ENCODE peak calls at places on chromosomes 13 and 19, in six cellular contexts. N, S, P, R, V and F are unnamed samples.

GRCh38 chr19:29667941-29668340 is 2.7 kb downstream of the PLEKHF1 start:
- DNase-seq in V (no peak), R (no peak), N (peak; percentile 74), S (peak; percentile 46), P (no peak), F (no peak)

GRCh38 chr19:18995804-18996241 is 37.5 kb downstream of the SUGP2 start:
- DNase-seq in R (no peak), V (peak; percentile 89), S (peak; percentile 66), N (peak; percentile 59), P (peak; percentile 33), F (peak; percentile 45)

GRCh38 chr13:48400090-48400694 is 12.7 kb downstream of the LPAR6 start:
- DNase-seq in N (no peak), R (no peak), P (no peak), S (no peak), V (no peak), F (no peak)

GRCh38 chr13:20451397-20451796 is 74.3 kb downstream of the CRYL1 start:
- DNase-seq in P (no peak), S (no peak), V (no peak), N (peak; percentile 22), R (no peak), F (no peak)

GRCh38 chr19:44903216-44903601 is 2.4 kb upstream of the APOE start:
- DNase-seq in R (no peak), V (no peak), N (no peak), P (no peak), S (no peak), F (no peak)

GRCh38 chr13:79722885-79723445 is 242.0 kb downstream of the NDFIP2 start:
- DNase-seq in S (no peak), N (no peak), R (no peak), V (no peak), P (no peak), F (no peak)

GRCh38 chr19:35592226-35592625 is 6.3 kb downstream of the PMIS2 start:
- DNase-seq in S (peak; percentile 74), R (no peak), V (peak; percentile 76), P (no peak), N (peak; percentile 76), F (peak; percentile 62)

GRCh38 chr19:55247621-55248099 is 11.2 kb downstream of the PPP6R1 start:
- DNase-seq in P (peak; percentile 50), N (no peak), S (no peak), R (no peak), V (no peak), F (peak; percentile 26)

GRCh38 chr19:19209372-19209771 is 2.4 kb upstream of the NCAN start:
- DNase-seq in V (no peak), R (no peak), P (no peak), S (no peak), N (peak; percentile 41), F (peak; percentile 13)

GRCh38 chr13:67117010-67117550 is 113.1 kb downstream of the PCDH9 start:
- DNase-seq in N (no peak), S (no peak), R (no peak), V (peak; percentile 64), P (no peak), F (no peak)

GRCh38 chr19:18437481-18438330 is at the start of gene ISYNA1:
- DNase-seq in R (no peak), S (peak; percentile 82), P (peak; percentile 72), V (peak; percentile 85), N (no peak), F (peak; percentile 85)

GRCh38 chr13:21483748-21484147 is 24.6 kb upstream of the ZDHHC20 start:
- DNase-seq in N (no peak), P (no peak), V (no peak), S (no peak), R (no peak), F (no peak)

GRCh38 chr13:102799544-102800144 is 725 bp downstream of the BIVM start:
- DNase-seq in P (peak; percentile 53), R (no peak), N (peak; percentile 8), S (peak; percentile 47), V (peak; percentile 46), F (peak; percentile 58)

GRCh38 chr19:20060282-20060681 is 17.5 kb upstream of the ZNF90 start:
- DNase-seq in N (no peak), V (no peak), R (no peak), P (no peak), S (no peak), F (no peak)

GRCh38 chr13:57627663-57628062 is 3.9 kb upstream of the PCDH17 start:
- DNase-seq in R (no peak), P (no peak), N (peak; percentile 11), V (peak; percentile 26), S (peak; percentile 46), F (peak; percentile 33)

GRCh38 chr19:37763488-37763887 is 15.9 kb downstream of the ZNF573 start:
- DNase-seq in V (no peak), S (no peak), P (no peak), R (no peak), N (no peak), F (no peak)

GRCh38 chr19:10228925-10229324 is 2.2 kb downstream of the S1PR2 start:
- DNase-seq in R (peak; percentile 31), P (no peak), N (peak; percentile 73), S (peak; percentile 70), V (peak; percentile 67), F (peak; percentile 79)

GRCh38 chr19:8593931-8594330 is 16.6 kb downstream of the ADAMTS10 start:
- DNase-seq in V (no peak), N (no peak), R (no peak), S (no peak), P (no peak), F (no peak)
- TF ChIP-seq CTCF in V (peak; percentile 17), N (no peak), R (no peak), S (no peak), P (peak; percentile 8), F (no peak)

GRCh38 chr19:23343434-23344010 is 51.7 kb downstream of the ZNF91 start:
- DNase-seq in V (no peak), S (no peak), N (no peak), R (no peak), P (no peak), F (no peak)

GRCh38 chr19:23346696-23347095 is 48.6 kb downstream of the ZNF91 start:
- DNase-seq in N (no peak), P (no peak), R (no peak), V (no peak), S (no peak), F (no peak)

GRCh38 chr19:23351806-23352205 is 43.5 kb downstream of the ZNF91 start:
- DNase-seq in S (no peak), N (no peak), V (no peak), R (no peak), P (no peak), F (no peak)

GRCh38 chr19:23345838-23346237 is 49.4 kb downstream of the ZNF91 start:
- DNase-seq in R (no peak), S (no peak), N (no peak), P (no peak), V (peak; percentile 4), F (no peak)
- TF ChIP-seq CTCF in R (no peak), S (no peak), N (no peak), P (no peak), V (peak; percentile 17), F (no peak)

GRCh38 chr13:109610517-109610916 is 175.9 kb downstream of the IRS2 start:
- DNase-seq in S (peak; percentile 7), P (peak; percentile 37), V (peak; percentile 50), N (peak; percentile 4), R (peak; percentile 8), F (no peak)
- TF ChIP-seq CTCF in S (peak; percentile 14), P (peak; percentile 48), V (peak; percentile 52), N (peak; percentile 22), R (no peak), F (peak; percentile 14)

DNA sequence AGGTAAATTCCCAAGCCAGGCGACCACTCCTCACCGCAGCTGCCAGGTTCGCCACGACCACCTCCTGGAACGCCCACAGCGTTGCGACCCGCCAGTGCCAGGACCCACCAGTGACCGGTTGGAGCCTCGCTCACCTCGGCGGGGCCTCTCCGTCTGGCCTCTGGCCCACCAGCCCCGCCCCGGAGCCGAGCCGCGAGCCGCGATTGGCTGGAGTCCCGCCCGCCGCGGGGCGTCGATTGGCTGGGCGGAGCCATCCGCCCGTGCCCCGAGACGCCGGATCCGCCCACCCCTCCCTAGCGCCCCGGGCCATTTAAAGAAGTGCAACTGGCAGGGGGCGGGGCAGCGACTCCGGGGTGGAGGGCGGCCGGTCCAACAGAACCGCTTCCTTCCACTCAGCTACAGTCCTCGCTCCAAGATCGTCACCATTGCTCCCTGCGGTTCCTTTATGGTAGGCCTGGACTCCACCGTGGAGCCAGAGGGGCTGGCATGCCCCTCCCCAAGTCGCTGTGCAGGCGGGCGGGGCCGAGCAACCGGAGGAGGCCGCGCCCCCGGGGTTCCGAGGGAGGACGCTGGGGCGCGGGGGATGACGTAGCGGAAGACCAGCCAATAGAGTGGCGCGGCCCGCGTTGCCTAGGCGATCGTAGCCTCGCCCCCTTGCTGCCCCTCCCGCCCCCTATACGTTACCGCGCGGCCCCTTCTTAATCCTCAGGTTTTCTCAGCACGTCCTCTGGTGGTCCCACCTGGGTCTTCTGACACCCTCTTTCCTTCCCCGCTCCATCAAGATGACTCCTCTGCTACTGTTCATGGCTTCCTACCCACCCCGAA is at the start of gene SERTAD3:
- DNase-seq in V (peak; percentile 99), P (peak; percentile 97), S (peak; percentile 97), R (peak; percentile 97), N (peak; percentile 97), F (peak; percentile 98)
- TF ChIP-seq CTCF in V (peak; percentile 43), P (peak; percentile 49), S (no peak), R (peak; percentile 11), N (peak; percentile 24), F (peak; percentile 5)

GRCh38 chr19:14507704-14508246 is 10.4 kb downstream of the DNAJB1 start:
- DNase-seq in R (no peak), N (no peak), P (no peak), S (no peak), V (no peak), F (no peak)

GRCh38 chr19:14502334-14503092 is 6.6 kb upstream of the GIPC1 start:
- DNase-seq in N (no peak), P (no peak), V (no peak), R (no peak), S (no peak), F (no peak)

GRCh38 chr19:14509382-14509781 is 8.8 kb downstream of the DNAJB1 start:
- DNase-seq in N (no peak), S (no peak), V (no peak), R (no peak), P (no peak), F (no peak)

GRCh38 chr19:14503285-14503684 is 7.4 kb upstream of the GIPC1 start:
- DNase-seq in V (no peak), R (no peak), N (no peak), P (no peak), S (no peak), F (no peak)

DNA sequence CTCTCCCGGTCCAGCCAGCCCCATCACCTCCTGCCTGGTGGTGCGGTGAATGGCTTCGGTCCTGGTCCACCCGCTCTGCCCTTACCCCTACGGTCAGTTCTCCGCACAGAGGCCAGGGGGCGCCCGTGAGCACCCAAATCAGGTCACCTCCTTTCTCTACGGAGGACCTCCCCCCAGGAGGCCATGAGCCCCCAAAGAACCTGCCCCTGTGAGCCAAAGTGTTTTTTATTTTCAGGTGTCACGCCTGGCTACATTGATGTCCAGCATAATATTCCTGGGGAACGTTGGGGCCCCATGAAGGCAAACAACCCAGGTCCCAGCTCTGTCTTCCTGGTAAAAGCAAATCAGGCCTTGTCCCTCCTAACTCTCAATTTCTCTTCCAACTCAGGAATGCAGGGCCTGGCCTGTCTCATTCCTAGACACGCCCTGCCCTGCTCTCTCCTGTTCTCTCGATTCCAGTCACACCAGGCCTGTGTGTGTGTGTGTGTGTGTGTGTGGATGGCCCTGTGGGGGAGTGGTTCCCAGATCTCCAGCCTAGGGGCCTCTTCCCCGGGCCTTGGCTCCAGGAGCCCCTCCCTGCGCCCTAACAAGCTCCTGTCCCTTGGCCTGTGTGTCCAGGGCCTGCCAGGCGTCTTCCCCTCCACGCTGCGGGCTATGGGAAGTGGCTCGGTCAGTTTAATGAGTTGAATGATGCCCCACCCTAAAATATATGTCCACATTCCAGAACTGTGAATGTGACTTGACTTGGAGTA is 9.7 kb upstream of the GIPC1 start:
- DNase-seq in R (no peak), N (peak; percentile 68), V (peak; percentile 70), S (peak; percentile 89), P (peak; percentile 51), F (peak; percentile 85)
- TF ChIP-seq CTCF in R (peak; percentile 36), N (peak; percentile 88), V (peak; percentile 82), S (peak; percentile 64), P (peak; percentile 49), F (peak; percentile 57)